ENCODE peak calls at places on chromosome 13, in ten cellular contexts. K is cardiac fibroblast; R is mucosa of descending colon; O is CD4-positive, alpha-beta T cell; W is H9; V is HFFc6; G is left ventricle myocardium inferior; D is fibroblast of pulmonary artery; T is astrocyte of the spinal cord; S is mesothelial cell of epicardium. B is an unnamed sample.

GRCh38 chr13:30341815-30342570 is 34.6 kb upstream of the KATNAL1 start:
- DNase-seq in K (peak), R (peak), O (no peak), W (no peak), V (peak), G (peak), D (peak), T (peak), S (peak), B (peak)

GRCh38 chr13:24727731-24728601 is 36.0 kb upstream of the RNF17 start:
- DNase-seq in K (peak), R (peak), O (peak), W (peak), V (peak), G (no peak), D (peak), T (peak), S (no peak), B (peak)

GRCh38 chr13:64912141-64912540 is 2318.0 kb downstream of the PCDH9 start:
- DNase-seq in K (peak), R (no peak), O (no peak), W (no peak), V (peak), G (no peak), D (peak), T (peak), S (no peak), B (peak)

GRCh38 chr13:40341086-40341471 is 325.4 kb downstream of the FOXO1 start:
- DNase-seq in K (no peak), R (no peak), O (no peak), W (no peak), V (no peak), G (no peak), D (peak), T (peak), S (no peak), B (no peak)

GRCh38 chr13:66847541-66847940 is 382.6 kb downstream of the PCDH9 start:
- DNase-seq in K (no peak), R (no peak), O (no peak), W (no peak), V (no peak), G (no peak), D (no peak), T (no peak), S (no peak), B (no peak)

GRCh38 chr13:35865341-35866240 is 265.6 kb downstream of the DCLK1 start:
- DNase-seq in K (no peak), R (no peak), O (no peak), W (no peak), V (no peak), G (no peak), D (no peak), T (no peak), S (no peak), B (no peak)

GRCh38 chr13:35471466-35472307 is 4.8 kb downstream of the MAB21L1 start:
- DNase-seq in K (no peak), R (no peak), O (no peak), W (no peak), V (no peak), G (no peak), D (peak), T (peak), S (no peak), B (no peak)

GRCh38 chr13:113918981-113919646 is 54.8 kb downstream of the C13orf46 start:
- DNase-seq in K (no peak), R (no peak), O (no peak), W (peak), V (no peak), G (no peak), D (no peak), T (no peak), S (peak), B (no peak)

GRCh38 chr13:66180806-66181205 is 1049.3 kb downstream of the PCDH9 start:
- DNase-seq in K (no peak), R (no peak), O (no peak), W (no peak), V (no peak), G (no peak), D (no peak), T (no peak), S (no peak), B (no peak)

GRCh38 chr13:39016789-39017188 is 21.1 kb downstream of the PROSER1 start:
- DNase-seq in K (peak), R (peak), O (no peak), W (no peak), V (peak), G (no peak), D (peak), T (peak), S (no peak), B (peak)

GRCh38 chr13:96238861-96239260 is 149.0 kb downstream of the HS6ST3 start:
- DNase-seq in K (peak), R (no peak), O (no peak), W (no peak), V (no peak), G (no peak), D (no peak), T (peak), S (no peak), B (peak)

GRCh38 chr13:95378603-95379002 is 77.4 kb upstream of the ABCC4 start:
- DNase-seq in K (no peak), R (no peak), O (no peak), W (no peak), V (no peak), G (peak), D (no peak), T (no peak), S (no peak), B (peak)

GRCh38 chr13:79096099-79096498 is 310.0 kb downstream of the RBM26 start:
- DNase-seq in K (no peak), R (no peak), O (no peak), W (no peak), V (no peak), G (no peak), D (no peak), T (no peak), S (no peak), B (no peak)

GRCh38 chr13:45909724-45910123 is 58.2 kb upstream of the SIAH3 start:
- DNase-seq in K (no peak), R (no peak), O (no peak), W (no peak), V (no peak), G (no peak), D (no peak), T (no peak), S (no peak), B (no peak)

GRCh38 chr13:113013303-113013702 is 44.3 kb downstream of the MCF2L start:
- DNase-seq in K (no peak), R (no peak), O (no peak), W (no peak), V (no peak), G (no peak), D (no peak), T (no peak), S (no peak), B (no peak)

GRCh38 chr13:23902975-23903905 is 5.9 kb upstream of the C1QTNF9B start:
- DNase-seq in K (no peak), R (no peak), O (no peak), W (no peak), V (no peak), G (no peak), D (no peak), T (no peak), S (no peak), B (no peak)

GRCh38 chr13:37385248-37385647 is 213.3 kb downstream of the POSTN start:
- DNase-seq in K (no peak), R (no peak), O (no peak), W (no peak), V (no peak), G (no peak), D (no peak), T (no peak), S (no peak), B (no peak)

GRCh38 chr13:95185851-95186250 is 115.4 kb downstream of the ABCC4 start:
- DNase-seq in K (no peak), R (peak), O (peak), W (no peak), V (no peak), G (no peak), D (no peak), T (no peak), S (no peak), B (no peak)

GRCh38 chr13:100491164-100491847 is 97.3 kb downstream of the GGACT start:
- DNase-seq in K (peak), R (no peak), O (no peak), W (no peak), V (no peak), G (peak), D (peak), T (peak), S (no peak), B (peak)

GRCh38 chr13:30108216-30108912 is 199.0 kb downstream of the KATNAL1 start:
- DNase-seq in K (no peak), R (peak), O (no peak), W (no peak), V (no peak), G (no peak), D (no peak), T (no peak), S (no peak), B (no peak)

GRCh38 chr13:30957258-30957943 is 24.9 kb downstream of the TEX26 start:
- DNase-seq in K (no peak), R (no peak), O (no peak), W (no peak), V (no peak), G (no peak), D (no peak), T (no peak), S (no peak), B (no peak)

GRCh38 chr13:57030671-57031070 is 110.0 kb upstream of the PRR20A start:
- DNase-seq in K (no peak), R (no peak), O (no peak), W (no peak), V (no peak), G (no peak), D (no peak), T (no peak), S (no peak), B (no peak)

GRCh38 chr13:21240586-21240985 is 64.1 kb downstream of the MRPL57 start:
- DNase-seq in K (peak), R (no peak), O (no peak), W (no peak), V (peak), G (no peak), D (peak), T (peak), S (no peak), B (peak)

GRCh38 chr13:77779461-77780272 is 82.2 kb downstream of the SLAIN1 start:
- DNase-seq in K (peak), R (peak), O (no peak), W (no peak), V (peak), G (no peak), D (peak), T (peak), S (no peak), B (peak)

GRCh38 chr13:35475960-35476943 is at the start of gene MAB21L1:
- DNase-seq in K (peak), R (peak), O (no peak), W (no peak), V (peak), G (no peak), D (peak), T (peak), S (no peak), B (no peak)

GRCh38 chr13:33676045-33676699 is 141.8 kb upstream of the RFC3 start:
- DNase-seq in K (peak), R (peak), O (no peak), W (no peak), V (peak), G (no peak), D (peak), T (peak), S (no peak), B (peak)

GRCh38 chr13:112968910-112969691 is at the start of gene MCF2L:
- DNase-seq in K (peak), R (peak), O (peak), W (peak), V (no peak), G (peak), D (peak), T (peak), S (peak), B (no peak)

GRCh38 chr13:37959284-37959683 is 89.7 kb upstream of the TRPC4 start:
- DNase-seq in K (no peak), R (no peak), O (no peak), W (no peak), V (no peak), G (no peak), D (no peak), T (no peak), S (no peak), B (no peak)

GRCh38 chr13:23021921-23022320 is 158.9 kb upstream of the SGCG start:
- DNase-seq in K (no peak), R (no peak), O (no peak), W (no peak), V (no peak), G (no peak), D (no peak), T (no peak), S (no peak), B (no peak)

GRCh38 chr13:42548731-42549554 is 25.0 kb upstream of the TNFSF11 start:
- DNase-seq in K (peak), R (peak), O (no peak), W (no peak), V (no peak), G (no peak), D (peak), T (peak), S (no peak), B (no peak)

GRCh38 chr13:89982406-89983085 is 1364.9 kb upstream of the MIR17HG start:
- DNase-seq in K (peak), R (no peak), O (no peak), W (no peak), V (no peak), G (no peak), D (peak), T (peak), S (no peak), B (peak)

GRCh38 chr13:63595811-63596210 is 2180.2 kb upstream of the PCDH20 start:
- DNase-seq in K (no peak), R (no peak), O (no peak), W (no peak), V (no peak), G (no peak), D (no peak), T (no peak), S (no peak), B (peak)

GRCh38 chr13:113928701-113929627 is 44.9 kb downstream of the C13orf46 start:
- DNase-seq in K (peak), R (peak), O (no peak), W (peak), V (peak), G (peak), D (peak), T (peak), S (peak), B (peak)

GRCh38 chr13:93477238-93477637 is 250.6 kb downstream of the GPC6 start:
- DNase-seq in K (no peak), R (no peak), O (no peak), W (no peak), V (no peak), G (no peak), D (no peak), T (no peak), S (no peak), B (no peak)

GRCh38 chr13:112441226-112441625 is 65.1 kb downstream of the SPACA7 start:
- DNase-seq in K (no peak), R (no peak), O (no peak), W (no peak), V (no peak), G (no peak), D (no peak), T (no peak), S (no peak), B (no peak)

GRCh38 chr13:27012482-27013197 is 159.0 kb downstream of the USP12 start:
- DNase-seq in K (peak), R (no peak), O (no peak), W (peak), V (peak), G (no peak), D (peak), T (peak), S (no peak), B (peak)

GRCh38 chr13:110882972-110883371 is 31.9 kb downstream of the ANKRD10 start:
- DNase-seq in K (no peak), R (no peak), O (no peak), W (no peak), V (peak), G (no peak), D (no peak), T (peak), S (no peak), B (no peak)

GRCh38 chr13:106033634-106034033 is 501.8 kb downstream of the EFNB2 start:
- DNase-seq in K (peak), R (no peak), O (no peak), W (no peak), V (peak), G (no peak), D (peak), T (peak), S (no peak), B (peak)

GRCh38 chr13:106156468-106156867 is 379.0 kb downstream of the EFNB2 start:
- DNase-seq in K (peak), R (no peak), O (no peak), W (no peak), V (peak), G (no peak), D (peak), T (peak), S (no peak), B (peak)

GRCh38 chr13:49926019-49926418 is 10.1 kb downstream of the SPRYD7 start:
- DNase-seq in K (no peak), R (no peak), O (no peak), W (no peak), V (no peak), G (no peak), D (no peak), T (no peak), S (no peak), B (no peak)
- TF ChIP-seq CTCF in K (no peak), R (no peak), O (no peak), W (no peak), V (no peak), G (no peak), D (no peak), T (no peak), S (no peak), B (no peak)

GRCh38 chr13:97366172-97366688 is 67.7 kb upstream of the RAP2A start:
- DNase-seq in K (no peak), R (no peak), O (no peak), W (no peak), V (no peak), G (no peak), D (no peak), T (no peak), S (no peak), B (no peak)
- TF ChIP-seq CTCF in K (no peak), R (no peak), O (no peak), W (no peak), V (no peak), G (no peak), D (peak), T (no peak), S (no peak), B (peak)

GRCh38 chr13:98032168-98032567 is 78.7 kb downstream of the IPO5 start:
- DNase-seq in K (no peak), R (no peak), O (no peak), W (no peak), V (no peak), G (no peak), D (no peak), T (no peak), S (no peak), B (no peak)

GRCh38 chr13:98035373-98035772 is 81.9 kb downstream of the IPO5 start:
- DNase-seq in K (no peak), R (no peak), O (no peak), W (no peak), V (no peak), G (no peak), D (no peak), T (no peak), S (no peak), B (no peak)

GRCh38 chr13:98039261-98039660 is 85.8 kb downstream of the IPO5 start:
- DNase-seq in K (no peak), R (no peak), O (no peak), W (no peak), V (no peak), G (no peak), D (no peak), T (no peak), S (no peak), B (no peak)

GRCh38 chr13:98033277-98034247 is 80.1 kb downstream of the IPO5 start:
- DNase-seq in K (peak), R (peak), O (no peak), W (no peak), V (peak), G (no peak), D (peak), T (peak), S (no peak), B (peak)
- TF ChIP-seq CTCF in K (peak), R (no peak), O (no peak), W (peak), V (peak), G (peak), D (peak), T (peak), S (peak), B (peak)

GRCh38 chr13:85508683-85509329 is 290.4 kb downstream of the SLITRK6 start:
- DNase-seq in K (no peak), R (no peak), O (no peak), W (peak), V (no peak), G (no peak), D (peak), T (no peak), S (no peak), B (peak)
- TF ChIP-seq CTCF in K (no peak), R (no peak), O (no peak), W (peak), V (no peak), G (no peak), D (no peak), T (no peak), S (no peak), B (no peak)

GRCh38 chr13:87235621-87236020 is 435.6 kb upstream of the SLITRK5 start:
- DNase-seq in K (no peak), R (no peak), O (no peak), W (no peak), V (no peak), G (no peak), D (no peak), T (no peak), S (no peak), B (peak)

GRCh38 chr13:87234981-87235380 is 436.2 kb upstream of the SLITRK5 start:
- DNase-seq in K (no peak), R (no peak), O (no peak), W (no peak), V (no peak), G (no peak), D (peak), T (peak), S (no peak), B (peak)
- TF ChIP-seq CTCF in K (no peak), R (no peak), O (no peak), W (no peak), V (no peak), G (no peak), D (no peak), T (peak), S (no peak), B (no peak)

GRCh38 chr13:47588676-47589075 is 412.4 kb downstream of the SUCLA2 start:
- DNase-seq in K (no peak), R (no peak), O (no peak), W (no peak), V (no peak), G (no peak), D (no peak), T (no peak), S (no peak), B (peak)
- TF ChIP-seq CTCF in K (peak), R (no peak), O (no peak), W (peak), V (peak), G (no peak), D (peak), T (peak), S (peak), B (no peak)